ENCODE peak calls at places on chromosomes 7 and 10, in five cellular contexts. O is upper lobe of right lung, H is T-helper 2 cell, G is thoracic aorta, Y is HEK293T. A is an unnamed sample.

GRCh38 chr10:62924344-62924748 is 108.2 kb upstream of the EGR2 start:
- DNase-seq in G (no peak), Y (no peak), O (no peak), H (no peak), A (no peak)

GRCh38 chr10:80173441-80173840 is 31.9 kb downstream of the ANXA11 start:
- DNase-seq in Y (no peak), O (no peak), H (no peak), G (no peak), A (no peak)

GRCh38 chr10:11946652-11947051 is 96.0 kb downstream of the UPF2 start:
- DNase-seq in Y (no peak), O (no peak), H (no peak), G (no peak), A (no peak)

GRCh38 chr7:128302110-128302509 is 41.6 kb downstream of the RBM28 start:
- DNase-seq in H (no peak), G (no peak), O (no peak), Y (no peak), A (no peak)

GRCh38 chr7:127704211-127704610 is 52.2 kb downstream of the SND1 start:
- DNase-seq in O (no peak), G (no peak), Y (no peak), H (no peak), A (no peak)

GRCh38 chr7:150994141-150994837 is 3.5 kb downstream of the NOS3 start:
- DNase-seq in O (no peak), Y (no peak), H (no peak), G (no peak), A (no peak)

GRCh38 chr10:114084225-114084624 is 40.6 kb downstream of the ADRB1 start:
- DNase-seq in O (no peak), Y (no peak), G (no peak), H (no peak), A (no peak)

GRCh38 chr7:32506266-32507054 is 11.2 kb downstream of the AVL9 start:
- DNase-seq in H (no peak), O (no peak), G (no peak), Y (no peak), A (peak; percentile 88)

GRCh38 chr10:128684215-128684614 is 558.0 kb upstream of the MKI67 start:
- DNase-seq in O (no peak), G (no peak), Y (no peak), H (no peak), A (no peak)

GRCh38 chr7:109552017-109552416 is 982.3 kb downstream of the DNAJB9 start:
- DNase-seq in H (no peak), G (no peak), O (no peak), Y (no peak), A (no peak)

GRCh38 chr7:40923631-40924030 is 779.3 kb downstream of the INHBA start:
- DNase-seq in Y (no peak), G (no peak), O (no peak), H (no peak), A (no peak)

GRCh38 chr10:67976292-67977245 is 92.1 kb downstream of the SIRT1 start:
- DNase-seq in H (no peak), Y (no peak), G (no peak), O (no peak), A (no peak)

GRCh38 chr7:137840183-137840779 is 6.5 kb downstream of the DGKI start:
- DNase-seq in Y (no peak), O (no peak), H (no peak), G (no peak), A (no peak)

GRCh38 chr7:83882551-83882950 is 233.6 kb upstream of the SEMA3E start:
- DNase-seq in O (no peak), Y (no peak), H (no peak), G (no peak), A (no peak)

GRCh38 chr7:110017405-110017804 is 1073.5 kb upstream of the LRRN3 start:
- DNase-seq in H (no peak), Y (no peak), G (no peak), O (no peak), A (no peak)

GRCh38 chr7:134910214-134910890 is 76.0 kb upstream of the AGBL3 start:
- DNase-seq in O (no peak), H (no peak), Y (no peak), G (no peak), A (no peak)

GRCh38 chr7:42214063-42214679 is 22.8 kb downstream of the GLI3 start:
- DNase-seq in H (no peak), G (no peak), Y (no peak), O (no peak), A (no peak)

GRCh38 chr7:129890090-129890489 is 62.7 kb downstream of the UBE2H start:
- DNase-seq in O (no peak), G (no peak), H (no peak), Y (no peak), A (no peak)

GRCh38 chr7:84675633-84676034 is 481.0 kb upstream of the SEMA3A start:
- DNase-seq in H (no peak), O (no peak), Y (peak; percentile 5), G (no peak), A (no peak)

GRCh38 chr7:127391591-127392181 is 822 bp downstream of the ZNF800 start:
- DNase-seq in O (peak; percentile 79), H (peak; percentile 34), G (no peak), Y (peak; percentile 35), A (no peak)

GRCh38 chr7:80060218-80060806 is 74.3 kb upstream of the GNAI1 start:
- DNase-seq in G (no peak), O (no peak), Y (peak; percentile 7), H (no peak), A (peak; percentile 47)

GRCh38 chr10:100567249-100567648 is 31.5 kb downstream of the HIF1AN start:
- DNase-seq in O (no peak), Y (no peak), G (no peak), H (no peak), A (no peak)

GRCh38 chr7:159144756-159145543 is at the start of gene VIPR2:
- DNase-seq in G (no peak), O (no peak), Y (no peak), H (no peak), A (no peak)

GRCh38 chr7:30921951-30922401 is 10.3 kb downstream of the AQP1 start:
- DNase-seq in G (peak; percentile 1), H (no peak), Y (no peak), O (peak; percentile 65), A (no peak)

GRCh38 chr7:129438839-129439640 is 4.8 kb downstream of the STRIP2 start:
- DNase-seq in Y (no peak), H (peak; percentile 56), G (no peak), O (no peak), A (peak; percentile 96)

GRCh38 chr10:119726291-119727261 is 726 bp downstream of the INPP5F start:
- DNase-seq in G (no peak), H (peak; percentile 15), O (no peak), Y (peak; percentile 68), A (no peak)

GRCh38 chr7:125661006-125661405 is 731.4 kb upstream of the POT1 start:
- DNase-seq in H (no peak), O (no peak), Y (no peak), G (no peak), A (no peak)

GRCh38 chr10:121243003-121243898 is 355.0 kb downstream of the FGFR2 start:
- DNase-seq in O (no peak), Y (no peak), G (no peak), H (no peak), A (no peak)

GRCh38 chr10:91210435-91210834 is 10.0 kb upstream of the PCGF5 start:
- DNase-seq in G (no peak), H (no peak), Y (no peak), O (peak; percentile 78), A (no peak)